ENCODE peak calls at places on chromosomes 4 and X, in seven cellular contexts. B is fibroblast of lung, M is mesendoderm, C is IMR-90, K is A549, Y is MM.1S, D is GM23248. X is an unnamed sample.
A peak's percentile ranks its signal among the peaks of the same experiment; 100 is the strongest.

GRCh38 chr4:186726440-186727148 is 2.9 kb upstream of the FAT1 start:
- DNase-seq in M (peak; percentile 94), K (peak; percentile 81), B (peak; percentile 79), Y (peak; percentile 62), C (peak; percentile 80), D (peak; percentile 89), X (no peak)

GRCh38 chr4:113979973-113980615 is 647 bp upstream of the ARSJ start:
- DNase-seq in D (peak; percentile 34), C (peak; percentile 44), B (peak; percentile 67), K (no peak), M (peak; percentile 81), Y (no peak), X (no peak)

GRCh38 chrX:110257889-110258288 is 60.0 kb downstream of the AMMECR1 start:
- DNase-seq in B (no peak), D (no peak), K (no peak), M (peak; percentile 56), Y (no peak), C (no peak), X (no peak)

GRCh38 chrX:65932173-65933084 is 107.5 kb downstream of the VSIG4 start:
- DNase-seq in B (no peak), D (no peak), C (no peak), K (peak; percentile 12), M (peak; percentile 18), Y (no peak), X (no peak)

GRCh38 chrX:134431894-134432293 is 28.1 kb upstream of the HPRT1 start:
- DNase-seq in K (no peak), C (peak; percentile 66), Y (no peak), M (no peak), B (peak; percentile 24), D (peak; percentile 71), X (no peak)

GRCh38 chr4:186719925-186720694 is 3.5 kb downstream of the FAT1 start:
- DNase-seq in C (no peak), K (peak; percentile 81), B (peak; percentile 69), M (peak; percentile 87), D (peak; percentile 46), Y (peak; percentile 45), X (peak; percentile 8)

GRCh38 chr4:149031399-149031798 is 589.2 kb upstream of the NR3C2 start:
- DNase-seq in K (no peak), D (peak; percentile 54), Y (peak; percentile 31), M (peak; percentile 59), C (peak; percentile 19), B (peak; percentile 1), X (no peak)

GRCh38 chrX:19875051-19875432 is 12.4 kb downstream of the SH3KBP1 start:
- DNase-seq in D (peak; percentile 69), Y (no peak), K (no peak), M (peak; percentile 24), B (no peak), C (peak; percentile 34), X (peak; percentile 58)

GRCh38 chrX:108029928-108030711 is 14.7 kb upstream of the VSIG1 start:
- DNase-seq in D (no peak), C (no peak), M (no peak), B (no peak), K (no peak), Y (no peak), X (no peak)

GRCh38 chr4:162782778-162783507 is 383.7 kb downstream of the NAF1 start:
- DNase-seq in C (no peak), M (peak; percentile 7), K (no peak), D (no peak), Y (no peak), B (no peak), X (no peak)

GRCh38 chr4:64718091-64718490 is 308.8 kb upstream of the TECRL start:
- DNase-seq in C (no peak), B (no peak), M (peak; percentile 59), K (no peak), Y (no peak), D (peak; percentile 3), X (no peak)

GRCh38 chrX:44748014-44748413 is 95.8 kb upstream of the DUSP21 start:
- DNase-seq in M (peak; percentile 11), K (peak; percentile 9), C (no peak), B (peak; percentile 7), D (peak; percentile 59), Y (no peak), X (no peak)

GRCh38 chrX:110317079-110317819 is 636 bp downstream of the AMMECR1 start:
- DNase-seq in C (no peak), B (no peak), D (peak; percentile 43), K (peak; percentile 2), M (peak; percentile 16), Y (peak; percentile 24), X (peak; percentile 33)

GRCh38 chr4:72496119-72496518 is 72.9 kb downstream of the ADAMTS3 start:
- DNase-seq in B (no peak), C (no peak), D (peak; percentile 24), Y (no peak), M (no peak), K (no peak), X (no peak)

GRCh38 chr4:180557348-180557747 is 1685.9 kb upstream of the TENM3 start:
- DNase-seq in Y (peak; percentile 24), M (peak; percentile 19), B (no peak), K (no peak), C (no peak), D (no peak), X (no peak)

GRCh38 chr4:47623916-47624554 is 139.0 kb downstream of the ATP10D start:
- DNase-seq in M (peak; percentile 7), Y (no peak), C (peak; percentile 73), B (no peak), D (peak; percentile 59), K (no peak), X (no peak)

DNA sequence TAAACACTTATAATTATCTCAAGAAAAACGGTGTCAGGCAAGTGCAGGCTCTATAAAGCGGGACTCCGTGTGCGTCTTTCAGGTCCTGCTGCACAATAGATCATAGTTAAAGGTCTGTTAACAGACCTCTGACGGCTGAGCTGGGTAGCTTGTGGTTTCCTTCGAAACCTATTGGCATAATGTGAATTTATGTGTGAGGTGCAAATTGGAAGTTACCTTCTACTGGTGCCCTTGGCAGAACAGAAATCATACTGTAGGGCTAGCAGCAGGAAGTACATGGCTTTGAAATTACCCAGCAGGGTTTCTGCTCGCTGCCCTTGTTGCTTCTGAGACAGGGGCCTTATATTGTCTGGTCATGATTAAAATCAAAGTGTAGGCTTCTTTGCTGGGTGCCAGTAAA is 216.4 kb upstream of the HAND2 start:
- DNase-seq in M (no peak), B (no peak), D (no peak), Y (peak; percentile 94), K (no peak), C (no peak), X (no peak)
- H3K27ac ChIP-seq in M (no peak overlapping the region), B (no peak overlapping the region), D (no peak overlapping the region), Y (peak overlapping the region; percentile 59), K (no peak overlapping the region), C (no peak overlapping the region), X (no peak overlapping the region)

GRCh38 chr4:139834210-139834609 is 168.6 kb downstream of the MGST2 start:
- DNase-seq in M (no peak), K (no peak), Y (no peak), C (no peak), D (no peak), B (no peak), X (no peak)

GRCh38 chr4:139828966-139829662 is 163.5 kb downstream of the MGST2 start:
- DNase-seq in K (no peak), C (no peak), Y (no peak), D (no peak), M (no peak), B (no peak), X (no peak)

GRCh38 chr4:139835006-139835405 is 169.4 kb downstream of the MGST2 start:
- DNase-seq in D (no peak), K (no peak), C (peak; percentile 6), Y (no peak), M (no peak), B (no peak), X (no peak)

GRCh38 chr4:139838811-139839210 is 173.2 kb downstream of the MGST2 start:
- DNase-seq in Y (no peak), M (no peak), C (peak; percentile 19), K (no peak), B (no peak), D (no peak), X (no peak)

GRCh38 chr4:139833131-139833930 is 167.7 kb downstream of the MGST2 start:
- DNase-seq in M (no peak), K (no peak), B (no peak), D (peak; percentile 59), Y (no peak), C (no peak), X (no peak)
- H3K4me2 ChIP-seq in M (no peak overlapping the region), K (no peak overlapping the region), B (no peak overlapping the region), D (peak overlapping the region; percentile 44), Y (no peak overlapping the region), C (no peak overlapping the region), X (no peak overlapping the region)

GRCh38 chr4:119106036-119107000 is 29.3 kb upstream of the MYOZ2 start:
- DNase-seq in B (no peak), M (no peak), D (peak; percentile 70), K (no peak), Y (no peak), C (no peak), X (no peak)

GRCh38 chr4:119103263-119103662 is 32.4 kb upstream of the MYOZ2 start:
- DNase-seq in C (peak; percentile 99), M (peak; percentile 98), B (peak; percentile 99), D (peak; percentile 96), Y (no peak), K (peak; percentile 96), X (no peak)

GRCh38 chr4:119104644-119105273 is 30.9 kb upstream of the MYOZ2 start:
- DNase-seq in C (no peak), Y (no peak), D (no peak), B (no peak), K (no peak), M (no peak), X (no peak)

GRCh38 chr4:119110121-119110520 is 25.5 kb upstream of the MYOZ2 start:
- DNase-seq in C (no peak), K (no peak), D (no peak), B (no peak), Y (no peak), M (no peak), X (no peak)

GRCh38 chr4:119105605-119106004 is 30.0 kb upstream of the MYOZ2 start:
- DNase-seq in M (no peak), K (no peak), Y (no peak), D (peak; percentile 28), B (peak; percentile 33), C (no peak), X (no peak)
- H3K27ac ChIP-seq in M (no peak overlapping the region), K (no peak overlapping the region), Y (no peak overlapping the region), D (peak overlapping the region; percentile 37), B (no peak overlapping the region), C (no peak overlapping the region), X (no peak overlapping the region)

GRCh38 chr4:6625256-6625655 is 15.2 kb upstream of the MRFAP1 start:
- DNase-seq in M (no peak), K (no peak), C (no peak), D (no peak), Y (no peak), B (no peak), X (no peak)
- H3K4me2 ChIP-seq in M (no peak overlapping the region), K (no peak overlapping the region), C (no peak overlapping the region), D (no peak overlapping the region), Y (no peak overlapping the region), B (no peak overlapping the region), X (no peak overlapping the region)

GRCh38 chrX:37746951-37747350 is 32.9 kb upstream of the CYBB start:
- DNase-seq in M (no peak), C (no peak), K (no peak), Y (no peak), B (no peak), D (no peak), X (no peak)
- H3K27ac ChIP-seq in M (no peak overlapping the region), C (no peak overlapping the region), K (no peak overlapping the region), Y (no peak overlapping the region), B (no peak overlapping the region), D (no peak overlapping the region), X (no peak overlapping the region)